ENCODE peak calls at places on chromosome 11, in five cellular contexts. K is body of pancreas, Z is glutamatergic neuron, D is DMS153, C is anterior cingulate cortex. G is an unnamed sample.

GRCh38 chr11:13288375-13289029 is 10.9 kb downstream of the BMAL1 start:
- DNase-seq in K (no peak), Z (no peak), D (no peak), C (no peak), G (no peak)

GRCh38 chr11:130629039-130629438 is 180.6 kb downstream of the ADAMTS15 start:
- DNase-seq in K (no peak), Z (no peak), D (no peak), C (no peak), G (no peak)

GRCh38 chr11:29024386-29024785 is 916.2 kb downstream of the METTL15 start:
- DNase-seq in K (no peak), Z (no peak), D (no peak), C (no peak), G (no peak)

GRCh38 chr11:45141171-45141570 is 5.3 kb upstream of the PRDM11 start:
- DNase-seq in K (no peak), Z (no peak), D (no peak), C (no peak), G (no peak)

GRCh38 chr11:119362741-119363080 is 16.2 kb upstream of the MFRP start:
- DNase-seq in K (no peak), Z (no peak), D (no peak), C (no peak), G (no peak)

GRCh38 chr11:66369073-66369894 is 2.3 kb downstream of the SLC29A2 start:
- DNase-seq in K (no peak), Z (no peak), D (no peak), C (no peak), G (no peak)

GRCh38 chr11:116605543-116605942 is 167.2 kb downstream of the BUD13 start:
- DNase-seq in K (peak), Z (no peak), D (no peak), C (no peak), G (no peak)

GRCh38 chr11:335779-336665 is 15.4 kb upstream of the IFITM3 start:
- DNase-seq in K (peak), Z (no peak), D (no peak), C (peak), G (peak)

GRCh38 chr11:110249066-110249465 is 47.3 kb downstream of the RDX start:
- DNase-seq in K (no peak), Z (no peak), D (no peak), C (no peak), G (no peak)

GRCh38 chr11:57213282-57214086 is 23.6 kb downstream of the APLNR start:
- DNase-seq in K (no peak), Z (peak), D (no peak), C (no peak), G (no peak)

GRCh38 chr11:105937738-105938137 is 84.3 kb downstream of the MSANTD4 start:
- DNase-seq in K (no peak), Z (no peak), D (no peak), C (no peak), G (no peak)

GRCh38 chr11:85634747-85635146 is 6.4 kb downstream of the TMEM126B start:
- DNase-seq in K (no peak), Z (no peak), D (no peak), C (no peak), G (no peak)

G was measured in cardiac septum.